ENCODE peak calls at places on chromosome 4, in six cellular contexts. P is choroid plexus epithelial cell, F is hypothalamus, U is sigmoid colon, B is heart right ventricle, D is foreskin fibroblast. L is an unnamed sample.

GRCh38 chr4:89752932-89753598 is 83.9 kb downstream of the SNCA start:
- DNase-seq in P (peak), F (no peak), U (peak), B (no peak), D (peak), L (peak)

GRCh38 chr4:140135529-140136021 is 18.4 kb downstream of the MAML3 start:
- DNase-seq in P (no peak), F (peak), U (peak), B (peak), D (no peak), L (no peak)

GRCh38 chr4:170872794-170873193 is 783.0 kb upstream of the AADAT start:
- DNase-seq in P (no peak), F (no peak), U (no peak), B (no peak), D (no peak), L (no peak)

GRCh38 chr4:26995316-26995715 is 134.7 kb downstream of the STIM2 start:
- DNase-seq in P (no peak), F (no peak), U (no peak), B (no peak), D (no peak), L (no peak)

GRCh38 chr4:151331276-151332042 is 6.1 kb upstream of the SH3D19 start:
- DNase-seq in P (peak), F (no peak), U (no peak), B (no peak), D (no peak), L (no peak)

GRCh38 chr4:184357783-184358182 is 116.6 kb downstream of the IRF2 start:
- DNase-seq in P (no peak), F (no peak), U (no peak), B (no peak), D (no peak), L (no peak)

GRCh38 chr4:127012549-127012948 is 620.2 kb upstream of the INTU start:
- DNase-seq in P (peak), F (no peak), U (no peak), B (no peak), D (peak), L (no peak)

GRCh38 chr4:91116861-91117260 is 989.7 kb downstream of the CCSER1 start:
- DNase-seq in P (peak), F (no peak), U (no peak), B (no peak), D (no peak), L (no peak)

GRCh38 chr4:107468812-107469211 is 251.2 kb downstream of the PAPSS1 start:
- DNase-seq in P (no peak), F (no peak), U (no peak), B (no peak), D (no peak), L (no peak)

GRCh38 chr4:127244515-127244914 is 388.2 kb upstream of the INTU start:
- DNase-seq in P (no peak), F (no peak), U (no peak), B (no peak), D (no peak), L (no peak)

GRCh38 chr4:163493643-163494359 is 689 bp upstream of the TMA16 start:
- DNase-seq in P (no peak), F (no peak), U (no peak), B (peak), D (no peak), L (no peak)

GRCh38 chr4:179124957-179125356 is 1682.7 kb upstream of the AGA start:
- DNase-seq in P (no peak), F (no peak), U (no peak), B (no peak), D (no peak), L (no peak)

GRCh38 chr4:132056466-132056865 is 1092.6 kb upstream of the PCDH10 start:
- DNase-seq in P (peak), F (no peak), U (no peak), B (no peak), D (no peak), L (no peak)

GRCh38 chr4:28211714-28212470 is 1351.3 kb downstream of the STIM2 start:
- DNase-seq in P (peak), F (no peak), U (no peak), B (no peak), D (no peak), L (peak)

GRCh38 chr4:127965803-127966175 is 583 bp downstream of the ABHD18 start:
- DNase-seq in P (peak), F (peak), U (peak), B (peak), D (no peak), L (peak)

GRCh38 chr4:114785570-114785969 is 187.0 kb downstream of the UGT8 start:
- DNase-seq in P (no peak), F (no peak), U (no peak), B (no peak), D (no peak), L (no peak)

GRCh38 chr4:86947494-86948120 is 12.8 kb downstream of the AFF1 start:
- DNase-seq in P (no peak), F (no peak), U (no peak), B (no peak), D (no peak), L (no peak)

GRCh38 chr4:31365006-31365690 is 645.0 kb downstream of the PCDH7 start:
- DNase-seq in P (peak), F (no peak), U (no peak), B (no peak), D (no peak), L (no peak)

GRCh38 chr4:335515-335914 is 2.1 kb upstream of the ZNF141 start:
- DNase-seq in P (no peak), F (no peak), U (no peak), B (no peak), D (no peak), L (no peak)

GRCh38 chr4:1411436-1412375 is 5.5 kb upstream of the NKX1-1 start:
- DNase-seq in P (no peak), F (no peak), U (peak), B (no peak), D (no peak), L (no peak)

GRCh38 chr4:84432713-84433112 is 66.4 kb downstream of the NKX6-1 start:
- DNase-seq in P (no peak), F (no peak), U (no peak), B (no peak), D (no peak), L (no peak)

GRCh38 chr4:2270341-2271165 is 8.6 kb upstream of the MXD4 start:
- DNase-seq in P (no peak), F (no peak), U (peak), B (no peak), D (no peak), L (no peak)

GRCh38 chr4:173288698-173289350 is 45.3 kb downstream of the HMGB2 start:
- DNase-seq in P (no peak), F (no peak), U (no peak), B (no peak), D (no peak), L (no peak)

GRCh38 chr4:110631582-110632505 is 9.0 kb upstream of the PITX2 start:
- DNase-seq in P (peak), F (peak), U (peak), B (peak), D (peak), L (peak)

GRCh38 chr4:123984881-123985280 is 588.3 kb downstream of the SPRY1 start:
- DNase-seq in P (no peak), F (no peak), U (peak), B (peak), D (no peak), L (no peak)

GRCh38 chr4:76430519-76431388 is 4.3 kb upstream of the SHROOM3 start:
- DNase-seq in P (peak), F (no peak), U (no peak), B (no peak), D (peak), L (peak)

GRCh38 chr4:39043697-39044363 is 11.6 kb upstream of the TMEM156 start:
- DNase-seq in P (peak), F (no peak), U (no peak), B (peak), D (no peak), L (peak)

GRCh38 chr4:74531952-74532794 is 87.2 kb downstream of the AREG start:
- DNase-seq in P (peak), F (no peak), U (no peak), B (no peak), D (peak), L (peak)

GRCh38 chr4:20612313-20612712 is 87.9 kb upstream of the PACRGL start:
- DNase-seq in P (peak), F (no peak), U (no peak), B (no peak), D (no peak), L (peak)

GRCh38 chr4:159281781-159282180 is 178.9 kb downstream of the RAPGEF2 start:
- DNase-seq in P (no peak), F (no peak), U (no peak), B (no peak), D (peak), L (no peak)

GRCh38 chr4:122531038-122531437 is 74.5 kb upstream of the IL2 start:
- DNase-seq in P (no peak), F (no peak), U (no peak), B (no peak), D (no peak), L (no peak)

GRCh38 chr4:1609901-1610790 is 74.0 kb downstream of the FAM53A start:
- DNase-seq in P (no peak), F (no peak), U (peak), B (no peak), D (no peak), L (no peak)

GRCh38 chr4:4408576-4409335 is 21.9 kb downstream of the NSG1 start:
- DNase-seq in P (no peak), F (no peak), U (no peak), B (no peak), D (no peak), L (no peak)